ENCODE peak calls at places on chromosomes 2 and 18, in eight cellular contexts. One of them, this sample, is unnamed.

GRCh38 chr2:30235008-30235655 is 3.8 kb downstream of the LBH start:
- DNase-seq in lower lobe of right lung: no peak
- DNase-seq in GM03348: peak
- DNase-seq in T-helper 9 cell: peak
- DNase-seq in ACHN: no peak
- DNase-seq in NT2/D1: no peak
- DNase-seq in nephron progenitor cell: no peak
- DNase-seq in A549: no peak
- DNase-seq in this sample: no peak

GRCh38 chr2:102313025-102313424 is 1.7 kb downstream of the IL1RL1 start:
- DNase-seq in NT2/D1: no peak
- DNase-seq in T-helper 9 cell: no peak
- DNase-seq in A549: no peak
- DNase-seq in lower lobe of right lung: no peak
- DNase-seq in nephron progenitor cell: no peak
- DNase-seq in ACHN: no peak
- DNase-seq in GM03348: no peak
- DNase-seq in this sample: no peak

GRCh38 chr2:235545369-235546150 is 51.7 kb downstream of the AGAP1 start:
- DNase-seq in lower lobe of right lung: no peak
- DNase-seq in GM03348: no peak
- DNase-seq in nephron progenitor cell: no peak
- DNase-seq in T-helper 9 cell: no peak
- DNase-seq in A549: no peak
- DNase-seq in ACHN: no peak
- DNase-seq in NT2/D1: no peak
- DNase-seq in this sample: no peak

GRCh38 chr2:168353251-168353650 is 102.8 kb upstream of the CERS6 start:
- DNase-seq in NT2/D1: no peak
- DNase-seq in T-helper 9 cell: no peak
- DNase-seq in A549: no peak
- DNase-seq in lower lobe of right lung: no peak
- DNase-seq in GM03348: no peak
- DNase-seq in nephron progenitor cell: no peak
- DNase-seq in ACHN: no peak
- DNase-seq in this sample: no peak

GRCh38 chr18:25229858-25230257 is 122.1 kb downstream of the ZNF521 start:
- DNase-seq in nephron progenitor cell: no peak
- DNase-seq in ACHN: no peak
- DNase-seq in GM03348: no peak
- DNase-seq in T-helper 9 cell: no peak
- DNase-seq in A549: no peak
- DNase-seq in NT2/D1: no peak
- DNase-seq in lower lobe of right lung: no peak
- DNase-seq in this sample: no peak

GRCh38 chr2:2828774-2829368 is 497.8 kb upstream of the MYT1L start:
- DNase-seq in nephron progenitor cell: no peak
- DNase-seq in GM03348: no peak
- DNase-seq in A549: no peak
- DNase-seq in ACHN: no peak
- DNase-seq in lower lobe of right lung: no peak
- DNase-seq in T-helper 9 cell: no peak
- DNase-seq in NT2/D1: no peak
- DNase-seq in this sample: no peak

GRCh38 chr2:210617732-210618330 is 61.4 kb downstream of the CPS1 start:
- DNase-seq in ACHN: peak
- DNase-seq in GM03348: peak
- DNase-seq in nephron progenitor cell: no peak
- DNase-seq in NT2/D1: peak
- DNase-seq in T-helper 9 cell: no peak
- DNase-seq in A549: peak
- DNase-seq in lower lobe of right lung: no peak
- DNase-seq in this sample: peak

GRCh38 chr2:171522804-171523338 is 597 bp downstream of the CYBRD1 start:
- DNase-seq in T-helper 9 cell: no peak
- DNase-seq in lower lobe of right lung: peak
- DNase-seq in nephron progenitor cell: peak
- DNase-seq in A549: no peak
- DNase-seq in GM03348: peak
- DNase-seq in ACHN: peak
- DNase-seq in NT2/D1: no peak
- DNase-seq in this sample: peak

GRCh38 chr18:77099501-77100370 is 32.8 kb downstream of the MBP start:
- DNase-seq in NT2/D1: no peak
- DNase-seq in ACHN: no peak
- DNase-seq in lower lobe of right lung: no peak
- DNase-seq in GM03348: no peak
- DNase-seq in nephron progenitor cell: no peak
- DNase-seq in T-helper 9 cell: peak
- DNase-seq in A549: no peak
- DNase-seq in this sample: no peak

GRCh38 chr18:811192-812122 is 585 bp downstream of the YES1 start:
- DNase-seq in ACHN: peak
- DNase-seq in A549: no peak
- DNase-seq in nephron progenitor cell: peak
- DNase-seq in T-helper 9 cell: no peak
- DNase-seq in lower lobe of right lung: peak
- DNase-seq in NT2/D1: no peak
- DNase-seq in GM03348: peak
- DNase-seq in this sample: peak

This sample was measured in neural progenitor cell.